ENCODE peak calls at places on chromosomes 11 and 22, in ten cellular contexts. Q, L, E, Y, V, F, G, B, Z and J are unnamed samples. For H3K4me1, the result is how much of the 10 kb centered on the place peaks cover.

GRCh38 chr11:72334651-72335050 is 90.7 kb upstream of the PHOX2A start:
- DNase-seq in Q (no peak), L (no peak), E (no peak), Y (no peak), V (no peak), F (no peak), G (no peak), B (no peak), Z (no peak), J (no peak)

GRCh38 chr11:64675417-64676252 is 47.4 kb downstream of the NRXN2 start:
- DNase-seq in Q (no peak), L (peak), E (no peak), Y (peak), V (peak), F (no peak), G (no peak), B (peak), Z (peak), J (no peak)

GRCh38 chr11:1089738-1090599 is 15.3 kb downstream of the MUC2 start:
- DNase-seq in Q (peak), L (no peak), E (no peak), Y (no peak), V (peak), F (no peak), G (peak), B (no peak), Z (peak), J (peak)

GRCh38 chr11:74570266-74571061 is 21.9 kb upstream of the POLD3 start:
- DNase-seq in Q (no peak), L (peak), E (peak), Y (peak), V (no peak), F (no peak), G (no peak), B (peak), Z (peak), J (no peak)

GRCh38 chr11:64296236-64296635 is 3.9 kb upstream of the CATSPERZ start:
- DNase-seq in Q (no peak), L (no peak), E (no peak), Y (no peak), V (no peak), F (no peak), G (no peak), B (no peak), Z (no peak), J (no peak)

GRCh38 chr11:110797453-110797852 is 85.2 kb upstream of the ARHGAP20 start:
- DNase-seq in Q (no peak), L (no peak), E (peak), Y (no peak), V (no peak), F (no peak), G (no peak), B (no peak), Z (no peak), J (no peak)

GRCh38 chr22:22099833-22100812 is 117.5 kb upstream of the TOP3B start:
- DNase-seq in Q (no peak), L (no peak), E (no peak), Y (no peak), V (no peak), F (no peak), G (no peak), B (no peak), Z (no peak), J (no peak)

GRCh38 chr22:24567668-24568067 is 11.9 kb downstream of the SNRPD3 start:
- DNase-seq in Q (no peak), L (no peak), E (no peak), Y (no peak), V (no peak), F (no peak), G (no peak), B (no peak), Z (no peak), J (no peak)

GRCh38 chr11:71539017-71539416 is 1.2 kb downstream of the KRTAP5-8 start:
- DNase-seq in Q (no peak), L (no peak), E (no peak), Y (no peak), V (no peak), F (no peak), G (no peak), B (no peak), Z (no peak), J (no peak)

GRCh38 chr22:29253561-29254282 is 14.1 kb downstream of the RHBDD3 start:
- DNase-seq in Q (no peak), L (no peak), E (no peak), Y (no peak), V (no peak), F (no peak), G (no peak), B (no peak), Z (no peak), J (no peak)

GRCh38 chr11:69834251-69834650 is 15.0 kb upstream of the FGF3 start:
- DNase-seq in Q (peak), L (no peak), E (no peak), Y (no peak), V (no peak), F (no peak), G (no peak), B (no peak), Z (no peak), J (no peak)

GRCh38 chr11:43517518-43517917 is 158.8 kb downstream of the TTC17 start:
- DNase-seq in Q (no peak), L (no peak), E (no peak), Y (no peak), V (no peak), F (no peak), G (no peak), B (no peak), Z (no peak), J (no peak)

GRCh38 chr22:21030621-21031544 is 1.5 kb downstream of the SLC7A4 start:
- DNase-seq in Q (peak), L (no peak), E (no peak), Y (no peak), V (no peak), F (no peak), G (no peak), B (no peak), Z (no peak), J (no peak)

GRCh38 chr11:114302663-114303062 is 6.5 kb downstream of the NNMT start:
- DNase-seq in Q (no peak), L (no peak), E (no peak), Y (no peak), V (no peak), F (no peak), G (no peak), B (no peak), Z (no peak), J (no peak)

GRCh38 chr11:14073821-14074529 is 111.5 kb downstream of the SPON1 start:
- DNase-seq in Q (no peak), L (no peak), E (no peak), Y (no peak), V (no peak), F (no peak), G (no peak), B (no peak), Z (peak), J (no peak)

GRCh38 chr11:92688416-92688815 is 281.0 kb upstream of the MTNR1B start:
- DNase-seq in Q (no peak), L (no peak), E (no peak), Y (no peak), V (no peak), F (no peak), G (no peak), B (no peak), Z (no peak), J (no peak)

GRCh38 chr22:47602732-47603131 is 840.3 kb downstream of the TBC1D22A start:
- DNase-seq in Q (peak), L (no peak), E (no peak), Y (peak), V (no peak), F (no peak), G (no peak), B (no peak), Z (no peak), J (no peak)

GRCh38 chr11:8604078-8604723 is 10.2 kb upstream of the STK33 start:
- DNase-seq in Q (no peak), L (peak), E (peak), Y (peak), V (peak), F (no peak), G (peak), B (peak), Z (peak), J (no peak)

DNA sequence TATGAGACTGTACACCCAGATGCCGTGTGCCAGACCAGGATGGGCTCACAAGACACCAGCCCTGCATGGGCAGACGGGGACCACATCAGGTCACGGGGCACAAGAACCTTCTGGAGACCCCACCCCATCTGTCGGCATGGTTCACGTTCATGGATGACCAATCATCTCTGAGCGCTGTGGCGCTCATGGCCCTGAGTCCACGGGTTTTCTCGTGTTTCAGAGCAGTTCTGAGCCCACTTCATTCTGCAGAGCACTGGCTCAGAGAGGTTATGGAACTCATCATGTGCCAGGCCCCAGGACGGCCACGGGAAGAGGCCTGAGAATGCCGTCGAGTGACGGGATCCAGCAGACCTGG is 63.0 kb upstream of the PPARA start:
- DNase-seq in Q (no peak), L (no peak), E (no peak), Y (no peak), V (no peak), F (no peak), G (no peak), B (no peak), Z (no peak), J (no peak)
- H3K4me1 ChIP-seq in Q (half or more), L (half or more), E (half or more), Y (half or more), V (half or more), F (under half), G (half or more), B (under half), Z (half or more), J (under half)

GRCh38 chr22:23245799-23246136 is 65.5 kb downstream of the BCR start:
- DNase-seq in Q (no peak), L (no peak), E (no peak), Y (no peak), V (no peak), F (no peak), G (no peak), B (no peak), Z (no peak), J (no peak)
- H3K4me1 ChIP-seq in Q (half or more), L (under half), E (under half), Y (under half), V (under half), F (half or more), G (under half), B (under half), Z (under half), J (under half)

GRCh38 chr22:40211481-40212052 is 33.8 kb downstream of the TNRC6B start:
- DNase-seq in Q (no peak), L (no peak), E (no peak), Y (no peak), V (no peak), F (no peak), G (peak), B (no peak), Z (no peak), J (no peak)

GRCh38 chr22:40212126-40212525 is 34.4 kb downstream of the TNRC6B start:
- DNase-seq in Q (no peak), L (no peak), E (no peak), Y (no peak), V (no peak), F (no peak), G (no peak), B (no peak), Z (no peak), J (no peak)

GRCh38 chr22:40213478-40213877 is 35.8 kb downstream of the TNRC6B start:
- DNase-seq in Q (no peak), L (no peak), E (no peak), Y (no peak), V (no peak), F (no peak), G (no peak), B (no peak), Z (no peak), J (no peak)

GRCh38 chr22:40209945-40210485 is 32.3 kb downstream of the TNRC6B start:
- DNase-seq in Q (no peak), L (no peak), E (no peak), Y (no peak), V (no peak), F (no peak), G (no peak), B (no peak), Z (no peak), J (no peak)

DNA sequence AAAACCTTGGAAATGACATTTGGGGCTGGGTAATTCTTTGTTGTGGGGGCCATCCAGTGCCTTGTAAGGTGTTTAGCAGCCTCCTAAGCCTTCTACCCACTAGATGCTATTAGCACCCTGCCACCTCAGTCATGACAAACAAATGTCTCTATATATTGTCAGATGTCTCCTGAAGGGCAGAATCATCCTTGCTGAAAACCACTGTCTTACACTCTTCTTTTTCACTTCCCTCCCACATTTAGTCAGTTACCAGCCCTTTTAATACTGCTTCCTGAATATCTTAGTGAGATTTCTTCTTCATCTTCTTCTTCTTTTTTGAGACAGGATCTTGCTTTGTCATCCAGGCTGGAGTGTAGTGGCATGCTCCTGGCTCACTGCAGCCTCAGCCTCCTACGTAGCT is 33.1 kb downstream of the TNRC6B start:
- DNase-seq in Q (no peak), L (no peak), E (no peak), Y (no peak), V (no peak), F (no peak), G (no peak), B (no peak), Z (no peak), J (no peak)
- H3K4me1 ChIP-seq in Q (half or more), L (under half), E (half or more), Y (under half), V (half or more), F (half or more), G (half or more), B (under half), Z (half or more), J (under half)

DNA sequence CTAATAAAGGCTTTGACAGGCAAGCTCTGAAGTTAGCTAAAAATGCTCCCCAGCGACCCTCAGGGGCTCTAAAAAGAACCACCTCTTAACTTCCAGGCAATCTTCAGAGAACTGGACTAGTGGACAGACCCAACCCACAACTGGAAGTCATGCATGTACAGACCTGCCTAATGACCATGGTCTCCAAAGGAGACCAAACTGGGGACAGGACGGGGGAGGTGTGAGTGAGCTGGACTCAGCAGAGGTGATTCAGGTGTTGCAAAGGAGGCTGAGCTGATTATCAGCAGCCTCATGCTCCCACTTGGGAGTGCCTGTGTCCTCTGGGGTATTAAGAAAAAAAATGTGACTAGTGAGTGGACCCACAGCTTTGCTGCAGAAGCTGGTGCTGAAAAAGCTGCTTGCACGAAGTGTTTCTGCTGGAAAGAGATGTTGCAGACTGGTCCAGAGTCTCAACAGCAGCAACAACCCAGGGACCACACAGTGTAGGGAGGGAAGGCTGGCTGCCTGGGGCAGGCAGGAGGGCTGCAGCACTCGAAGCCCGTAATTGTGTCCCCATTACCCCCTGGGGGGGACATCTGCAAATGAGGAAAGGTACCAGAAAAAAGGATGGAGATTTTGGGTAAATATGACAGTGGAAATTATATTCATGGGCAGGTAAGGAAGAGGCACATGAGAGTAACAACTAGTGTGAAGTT is 35.3 kb downstream of the PITPNB start:
- DNase-seq in Q (no peak), L (no peak), E (no peak), Y (no peak), V (no peak), F (no peak), G (no peak), B (no peak), Z (no peak), J (no peak)
- H3K4me1 ChIP-seq in Q (under half), L (under half), E (half or more), Y (under half), V (half or more), F (under half), G (half or more), B (under half), Z (under half), J (under half)